ENCODE peak calls at places on chromosomes 7 and 10, in eight cellular contexts. J is A549; R is HuH-7; S is NCI-H1092 treated with DMSO at 0.1 percent for 48 hours; X is activated CD8-positive, alpha-beta memory T cell treated with anti-CD3 and anti-CD28 coated beads for 24 hours; E is occipital lobe; Z is RPMI7951; B is MV-4-11. Q is an unnamed sample.

GRCh38 chr10:48506147-48506917 is 98.5 kb downstream of the ARHGAP22 start:
- DNase-seq in J (peak; percentile 66), R (peak; percentile 74), S (no peak), X (peak; percentile 54), E (no peak), Z (peak; percentile 21), B (peak; percentile 57), Q (peak; percentile 69)

GRCh38 chr7:113159746-113160339 is 41.5 kb upstream of the SMIM30 start:
- DNase-seq in J (peak; percentile 23), R (peak; percentile 59), S (peak; percentile 82), X (no peak), E (no peak), Z (peak; percentile 38), B (peak; percentile 24), Q (peak; percentile 44)

GRCh38 chr10:57791546-57791945 is 476.1 kb downstream of the IPMK start:
- DNase-seq in J (no peak), R (no peak), S (no peak), X (no peak), E (no peak), Z (no peak), B (no peak), Q (no peak)

GRCh38 chr10:86362566-86363183 is 3.9 kb downstream of the GRID1 start:
- DNase-seq in J (no peak), R (no peak), S (no peak), X (no peak), E (no peak), Z (no peak), B (no peak), Q (no peak)

GRCh38 chr7:19939746-19940145 is 166.3 kb upstream of the TMEM196 start:
- DNase-seq in J (peak; percentile 27), R (no peak), S (no peak), X (no peak), E (no peak), Z (peak; percentile 85), B (no peak), Q (no peak)

GRCh38 chr7:102990642-102991041 is 77.8 kb downstream of the LRRC17 start:
- DNase-seq in J (no peak), R (no peak), S (no peak), X (no peak), E (no peak), Z (no peak), B (no peak), Q (no peak)

GRCh38 chr10:120917521-120918250 is 66.5 kb downstream of the WDR11 start:
- DNase-seq in J (no peak), R (no peak), S (no peak), X (no peak), E (no peak), Z (no peak), B (no peak), Q (no peak)

GRCh38 chr10:31650010-31650409 is 278.6 kb downstream of the ARHGAP12 start:
- DNase-seq in J (peak; percentile 14), R (no peak), S (no peak), X (no peak), E (peak; percentile 32), Z (peak; percentile 96), B (no peak), Q (no peak)

GRCh38 chr10:33150904-33151303 is 183.6 kb downstream of the NRP1 start:
- DNase-seq in J (no peak), R (no peak), S (no peak), X (no peak), E (no peak), Z (no peak), B (no peak), Q (no peak)